ENCODE peak calls at places on chromosomes 12 and 14, in four cellular contexts. C is uterus, O is pancreas, F is mammary epithelial cell. S is an unnamed sample.

GRCh38 chr12:121523741-121524140 is 57.1 kb downstream of the KDM2B start:
- DNase-seq in C (no peak), O (no peak), F (no peak), S (peak; percentile 29)

GRCh38 chr14:92430686-92431085 is 82.9 kb upstream of the RIN3 start:
- DNase-seq in C (no peak), O (no peak), F (no peak), S (no peak)

GRCh38 chr12:101823039-101823438 is 7.7 kb downstream of the GNPTAB start:
- DNase-seq in C (no peak), O (no peak), F (no peak), S (peak; percentile 34)

GRCh38 chr12:25801621-25802243 is 156.8 kb upstream of the RASSF8 start:
- DNase-seq in C (no peak), O (no peak), F (peak; percentile 73), S (no peak)

GRCh38 chr14:91373591-91374245 is 43.9 kb downstream of the CCDC88C start:
- DNase-seq in C (no peak), O (no peak), F (no peak), S (no peak)

GRCh38 chr12:57836442-57837375 is 9.8 kb downstream of the CTDSP2 start:
- DNase-seq in C (peak; percentile 89), O (peak; percentile 48), F (peak; percentile 61), S (no peak)

GRCh38 chr12:131066207-131066885 is 112.6 kb downstream of the ADGRD1 start:
- DNase-seq in C (peak; percentile 11), O (no peak), F (no peak), S (no peak)

GRCh38 chr12:120007272-120007671 is 18.2 kb downstream of the BICDL1 start:
- DNase-seq in C (no peak), O (no peak), F (no peak), S (no peak)

GRCh38 chr14:68783408-68784297 is 9.2 kb downstream of the ZFP36L1 start:
- DNase-seq in C (peak; percentile 18), O (peak; percentile 87), F (no peak), S (no peak)

GRCh38 chr14:102594514-102595175 is 2.2 kb downstream of the RCOR1 start:
- DNase-seq in C (peak; percentile 42), O (peak; percentile 42), F (peak; percentile 61), S (no peak)

GRCh38 chr12:49068879-49069506 is 786 bp downstream of the RHEBL1 start:
- DNase-seq in C (no peak), O (no peak), F (no peak), S (no peak)

GRCh38 chr14:105399441-105399775 is 1.1 kb downstream of the TEX22 start:
- DNase-seq in C (no peak), O (no peak), F (no peak), S (no peak)

GRCh38 chr14:105397350-105397931 is 897 bp upstream of the TEX22 start:
- DNase-seq in C (no peak), O (no peak), F (no peak), S (no peak)

GRCh38 chr14:105400016-105400415 is 1.7 kb downstream of the TEX22 start:
- DNase-seq in C (no peak), O (no peak), F (no peak), S (no peak)

GRCh38 chr14:105398726-105399440 is 545 bp downstream of the TEX22 start:
- DNase-seq in C (no peak), O (no peak), F (no peak), S (no peak)

DNA sequence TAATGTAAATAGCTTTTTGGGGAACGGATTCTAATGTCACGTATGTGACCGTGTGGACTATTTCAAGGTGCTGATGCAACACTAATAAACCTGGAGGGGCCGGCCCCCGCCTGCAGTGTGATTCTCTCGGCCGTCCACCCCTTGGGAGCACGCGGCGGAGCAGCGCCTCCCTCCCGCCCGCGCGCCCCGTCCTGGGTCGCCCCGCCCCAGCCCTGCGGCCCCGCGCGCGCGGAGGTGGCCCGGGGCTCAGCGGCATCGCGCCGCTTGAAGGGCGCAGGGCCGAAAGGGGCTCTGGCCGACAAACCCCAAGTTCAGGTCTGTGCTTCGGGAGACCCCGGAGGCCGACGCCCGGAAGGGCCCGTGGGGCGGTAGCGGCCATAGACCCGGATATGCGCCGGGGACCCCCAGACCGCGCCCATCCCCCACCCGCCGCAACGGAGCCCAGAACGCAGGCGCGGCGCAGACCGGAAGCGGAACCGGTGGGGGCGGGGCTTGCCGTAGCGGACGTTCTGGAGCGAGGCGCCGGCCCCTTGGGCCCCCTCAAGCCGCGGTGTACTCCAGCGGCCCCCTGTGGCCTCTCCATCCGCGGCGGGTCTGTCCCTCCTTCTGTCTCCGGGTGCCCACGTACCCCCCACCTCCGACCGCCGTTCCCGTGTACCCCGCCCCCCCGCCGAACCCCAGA is at the start of gene TEX22:
- DNase-seq in C (peak; percentile 91), O (peak; percentile 76), F (peak; percentile 26), S (peak; percentile 84)
- TF ChIP-seq CTCF in C (peak; percentile 30), O (no peak), F (no peak), S (peak; percentile 39)

DNA sequence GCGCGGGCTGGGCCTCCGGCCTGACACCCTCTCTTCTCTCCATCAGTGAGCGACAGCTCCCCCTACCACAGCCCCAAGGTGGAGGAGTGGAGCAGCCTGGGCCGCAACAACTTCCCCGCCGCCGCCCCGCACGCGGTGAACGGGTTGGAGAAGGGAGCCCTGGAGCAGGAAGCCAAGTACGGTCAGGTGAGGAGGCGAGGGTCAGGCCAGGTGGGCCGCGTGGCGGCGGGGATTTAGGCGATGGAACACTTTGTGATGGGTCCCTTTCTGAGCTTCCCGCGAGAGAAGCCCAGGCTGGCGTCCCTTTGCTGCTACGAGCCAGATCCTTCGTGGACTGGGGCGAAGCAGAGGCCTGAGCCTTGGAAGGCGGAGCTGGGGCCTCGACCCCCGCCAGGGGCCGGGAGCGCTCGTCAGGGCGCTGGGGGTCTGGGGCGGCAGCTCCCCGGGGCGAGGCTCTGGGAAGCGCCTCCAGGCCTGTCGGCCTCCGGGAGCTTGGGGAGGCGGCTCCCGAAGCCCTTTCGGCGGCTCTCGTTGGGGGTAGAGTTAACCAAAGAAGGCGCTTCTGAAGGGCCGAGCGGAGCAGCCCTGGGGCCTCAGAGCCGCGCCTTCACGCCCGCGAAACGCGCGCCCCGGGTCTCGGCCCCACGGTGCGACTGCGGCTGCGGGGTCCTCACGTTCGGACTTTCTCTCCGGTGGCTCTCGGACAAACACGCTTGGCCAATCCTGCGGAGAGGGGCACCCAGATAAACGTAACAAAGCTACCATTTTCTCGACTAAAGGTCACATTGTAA is 5.0 kb downstream of the PAX9 start:
- DNase-seq in C (no peak), O (no peak), F (no peak), S (no peak)
- H3K4me3 ChIP-seq in C (no peak overlapping the region), O (no peak overlapping the region), F (no peak overlapping the region), S (no peak overlapping the region)

DNA sequence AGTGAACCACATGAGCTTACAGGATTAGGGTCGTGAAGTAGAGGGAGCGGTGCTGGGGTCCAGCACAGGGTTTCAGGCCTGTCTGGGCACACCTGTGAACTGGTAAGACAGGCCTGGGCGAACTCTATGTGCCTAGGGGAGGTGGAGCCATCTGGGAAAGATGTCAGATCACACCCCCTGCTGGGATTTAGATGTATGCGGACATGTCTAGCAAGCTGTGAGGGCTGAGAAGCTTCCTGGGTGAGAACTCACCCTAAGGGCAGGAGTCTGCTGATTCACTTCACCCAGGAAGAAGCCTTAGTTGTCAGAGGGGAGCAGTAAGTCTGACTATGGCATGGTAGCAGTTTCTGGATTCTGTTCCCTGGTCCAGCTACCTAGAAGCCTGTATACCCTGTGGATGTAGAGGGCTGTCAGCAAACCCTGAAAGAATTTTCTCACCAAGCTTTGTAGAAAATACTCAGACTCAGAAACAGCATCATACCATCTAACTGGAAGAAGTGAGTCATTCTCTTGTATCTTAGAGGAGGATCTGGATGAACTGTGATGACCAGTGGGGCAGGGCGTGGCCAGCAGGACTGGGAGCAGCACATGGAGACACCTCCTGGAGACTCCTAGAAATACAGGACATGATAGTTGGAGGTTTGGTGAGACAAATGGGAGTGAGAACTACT is 11.2 kb upstream of the PYGL start:
- DNase-seq in C (peak; percentile 67), O (no peak), F (peak; percentile 98), S (no peak)
- H3K27ac ChIP-seq in C (peak overlapping the region; percentile 79), O (no peak overlapping the region), F (peak overlapping the region; percentile 88), S (peak overlapping the region; percentile 11)

DNA sequence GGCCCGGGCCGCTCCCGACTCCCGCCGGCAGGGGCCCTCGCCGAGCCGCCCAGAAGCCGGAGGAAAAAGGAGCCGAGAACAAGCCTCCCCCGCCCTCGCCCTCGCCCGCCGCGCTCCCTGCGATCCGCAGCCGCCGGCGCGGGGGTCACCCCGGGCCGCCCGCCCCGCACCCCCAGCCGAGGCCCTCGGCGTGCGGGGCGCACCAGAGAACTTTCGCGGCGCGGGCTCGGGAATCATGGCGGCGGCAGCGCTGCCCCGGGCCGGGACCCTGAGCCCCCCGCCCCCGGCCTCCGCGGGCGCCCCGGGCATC is 519 bp downstream of the CDK2AP1 start:
- DNase-seq in C (peak; percentile 73), O (peak; percentile 65), F (peak; percentile 40), S (peak; percentile 56)
- TF ChIP-seq CTCF in C (peak; percentile 89), O (peak; percentile 17), F (peak; percentile 49), S (peak; percentile 24)

GRCh38 chr14:74938873-74939495 is 15.9 kb upstream of the RPS6KL1 start:
- DNase-seq in C (no peak), O (no peak), F (no peak), S (no peak)

GRCh38 chr14:74942608-74943007 is 12.8 kb downstream of the PGF start:
- DNase-seq in C (no peak), O (no peak), F (no peak), S (no peak)

GRCh38 chr14:74941676-74942097 is 13.7 kb downstream of the PGF start:
- DNase-seq in C (peak; percentile 57), O (no peak), F (no peak), S (peak; percentile 81)

GRCh38 chr14:74940956-74941565 is 14.3 kb downstream of the PGF start:
- DNase-seq in C (no peak), O (no peak), F (no peak), S (no peak)

GRCh38 chr14:74942164-74942563 is 13.2 kb downstream of the PGF start:
- DNase-seq in C (no peak), O (no peak), F (no peak), S (no peak)
- H3K4me3 ChIP-seq in C (no peak overlapping the region), O (no peak overlapping the region), F (no peak overlapping the region), S (no peak overlapping the region)

DNA sequence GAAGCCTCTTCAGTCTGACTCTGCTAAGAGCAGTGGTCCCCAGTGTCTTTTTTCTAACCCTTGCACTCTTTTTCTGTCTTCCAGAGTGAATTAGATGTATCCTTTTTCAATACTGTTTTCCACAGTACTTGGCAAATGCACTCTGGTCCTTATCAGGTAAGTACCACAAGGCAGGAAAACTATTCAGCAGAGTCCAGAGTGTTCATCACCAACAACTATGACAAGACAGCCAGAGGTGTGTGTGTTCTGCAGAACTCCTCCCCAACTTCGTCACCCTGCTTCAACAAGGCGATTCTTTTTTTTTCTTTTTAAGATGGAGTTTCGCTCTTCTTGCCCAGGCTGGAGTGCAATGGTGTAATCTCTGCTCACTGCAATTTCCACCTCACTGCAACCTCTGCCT is 54.3 kb upstream of the STRN3 start:
- DNase-seq in C (no peak), O (no peak), F (no peak), S (no peak)
- H3K27ac ChIP-seq in C (no peak overlapping the region), O (no peak overlapping the region), F (no peak overlapping the region), S (no peak overlapping the region)

S was measured in dorsolateral prefrontal cortex.